ENCODE peak calls at places on chromosomes 11 and 22, in ten cellular contexts. R is NCI-H345; S is dermis microvascular lymphatic vessel endothelial cell; U is activated CD4-positive, alpha-beta memory T cell treated with anti-CD3 and anti-CD28 coated beads for 36 hours; A is NCI-H510A treated with DMSO at 0.1 percent for 48 hours; N is GM23338; J is H54; Z is astrocyte of the spinal cord; K is ELR; F is epithelial cell of esophagus. Q is an unnamed sample.

GRCh38 chr11:13016415-13016814 is 7.3 kb downstream of the RASSF10 start:
- DNase-seq in R (peak), S (peak), U (no peak), A (peak), N (no peak), J (no peak), Z (no peak), K (peak), F (peak), Q (no peak)

GRCh38 chr11:25317221-25317620 is 820.4 kb downstream of the LUZP2 start:
- DNase-seq in R (no peak), S (no peak), U (no peak), A (no peak), N (no peak), J (no peak), Z (no peak), K (peak), F (peak), Q (no peak)

GRCh38 chr11:77473801-77474508 is at the start of gene PAK1:
- DNase-seq in R (peak), S (peak), U (peak), A (peak), N (peak), J (peak), Z (peak), K (peak), F (peak), Q (peak)

GRCh38 chr11:69888671-69889076 is 69.5 kb upstream of the FGF3 start:
- DNase-seq in R (peak), S (peak), U (peak), A (peak), N (peak), J (peak), Z (peak), K (peak), F (peak), Q (peak)

GRCh38 chr11:78429209-78429608 is 11.6 kb upstream of the GAB2 start:
- DNase-seq in R (no peak), S (no peak), U (no peak), A (no peak), N (no peak), J (no peak), Z (no peak), K (no peak), F (no peak), Q (no peak)

GRCh38 chr11:91792779-91793262 is 431.8 kb upstream of the FAT3 start:
- DNase-seq in R (no peak), S (no peak), U (no peak), A (no peak), N (no peak), J (no peak), Z (no peak), K (no peak), F (no peak), Q (no peak)

GRCh38 chr22:29330291-29330690 is 14.8 kb upstream of the RASL10A start:
- DNase-seq in R (no peak), S (no peak), U (no peak), A (no peak), N (no peak), J (no peak), Z (no peak), K (no peak), F (no peak), Q (no peak)

GRCh38 chr11:73520358-73521061 is 77.4 kb downstream of the FAM168A start:
- DNase-seq in R (no peak), S (peak), U (no peak), A (no peak), N (no peak), J (no peak), Z (peak), K (no peak), F (no peak), Q (no peak)

GRCh38 chr11:114019574-114019973 is 39.9 kb upstream of the ZBTB16 start:
- DNase-seq in R (no peak), S (no peak), U (no peak), A (no peak), N (no peak), J (no peak), Z (no peak), K (no peak), F (no peak), Q (no peak)

GRCh38 chr11:57375490-57375889 is 5.5 kb downstream of the PRG3 start:
- DNase-seq in R (no peak), S (no peak), U (no peak), A (no peak), N (no peak), J (no peak), Z (no peak), K (no peak), F (no peak), Q (no peak)

GRCh38 chr11:68503281-68503687 is 42.7 kb downstream of the PPP6R3 start:
- DNase-seq in R (no peak), S (peak), U (no peak), A (no peak), N (no peak), J (no peak), Z (peak), K (no peak), F (no peak), Q (peak)

GRCh38 chr11:77424639-77425038 is 49.3 kb downstream of the PAK1 start:
- DNase-seq in R (no peak), S (no peak), U (no peak), A (no peak), N (no peak), J (no peak), Z (no peak), K (no peak), F (no peak), Q (no peak)

GRCh38 chr11:1829039-1829820 is 5.6 kb upstream of the SYT8 start:
- DNase-seq in R (no peak), S (no peak), U (no peak), A (no peak), N (no peak), J (peak), Z (peak), K (peak), F (peak), Q (peak)

GRCh38 chr11:36594316-36594989 is at the start of gene IFTAP:
- DNase-seq in R (peak), S (peak), U (peak), A (peak), N (peak), J (peak), Z (peak), K (peak), F (peak), Q (peak)

Q was measured in astrocyte of the hippocampus.